ENCODE peak calls at places on chromosomes 6 and 20, in ten cellular contexts. F is CD4-positive, alpha-beta T cell; H is sigmoid colon; P is osteocyte; N is neural crest cell; K is heart right ventricle; J is foreskin fibroblast; D is psoas muscle; U is AG04450; M is thyroid gland. V is an unnamed sample.

GRCh38 chr6:100453701-100454521 is 10.8 kb downstream of the SIM1 start:
- DNase-seq in M (no peak), P (no peak), N (no peak), J (peak), U (no peak), D (peak), H (no peak), K (no peak), F (no peak), V (no peak)

GRCh38 chr6:13733178-13733851 is 21.7 kb upstream of the RANBP9 start:
- DNase-seq in J (peak), K (peak), U (peak), F (no peak), N (no peak), M (peak), H (peak), P (no peak), D (peak), V (peak)

GRCh38 chr6:31765559-31765909 is 3.1 kb downstream of the SAPCD1 start:
- DNase-seq in J (no peak), H (no peak), U (no peak), F (no peak), N (no peak), P (no peak), K (no peak), M (no peak), D (no peak), V (no peak)

GRCh38 chr6:166760288-166760687 is 133.2 kb upstream of the RPS6KA2 start:
- DNase-seq in P (no peak), D (no peak), F (peak), H (no peak), K (no peak), J (no peak), N (no peak), M (no peak), U (no peak), V (no peak)

GRCh38 chr6:125014157-125014957 is 52.1 kb downstream of the RNF217 start:
- DNase-seq in J (peak), K (no peak), P (no peak), F (no peak), N (no peak), M (no peak), U (peak), H (no peak), D (no peak), V (no peak)

GRCh38 chr6:35796236-35796635 is 887 bp downstream of the CLPS start:
- DNase-seq in U (no peak), P (no peak), M (no peak), N (no peak), J (no peak), K (no peak), F (no peak), H (no peak), D (no peak), V (no peak)

GRCh38 chr6:143545165-143545564 is 33.6 kb upstream of the FUCA2 start:
- DNase-seq in F (no peak), J (no peak), K (no peak), N (no peak), D (no peak), H (no peak), U (no peak), M (no peak), P (no peak), V (no peak)

GRCh38 chr6:112024464-112024863 is 29.4 kb upstream of the CCN6 start:
- DNase-seq in N (no peak), K (no peak), M (no peak), J (no peak), D (no peak), U (no peak), P (no peak), H (no peak), F (no peak), V (no peak)

GRCh38 chr20:46568570-46569129 is 18.2 kb upstream of the OCSTAMP start:
- DNase-seq in F (no peak), N (no peak), J (peak), D (peak), K (peak), U (no peak), M (peak), P (no peak), H (peak), V (peak)

GRCh38 chr6:82372656-82373055 is 9.0 kb downstream of the TPBG start:
- DNase-seq in U (no peak), P (no peak), N (no peak), D (no peak), F (no peak), K (no peak), J (peak), M (no peak), H (no peak), V (no peak)

GRCh38 chr6:22364314-22364713 is 67.5 kb upstream of the PRL start:
- DNase-seq in H (no peak), K (no peak), F (no peak), M (no peak), U (no peak), D (no peak), J (no peak), N (no peak), P (no peak), V (no peak)

GRCh38 chr6:143482593-143482992 is 28.9 kb downstream of the FUCA2 start:
- DNase-seq in N (no peak), P (no peak), D (no peak), H (no peak), K (no peak), F (no peak), M (no peak), J (peak), U (no peak), V (no peak)

GRCh38 chr6:35896228-35896627 is 24.7 kb downstream of the SRPK1 start:
- DNase-seq in U (no peak), F (no peak), N (no peak), M (no peak), K (no peak), J (no peak), D (no peak), H (no peak), P (no peak), V (no peak)

GRCh38 chr20:31595654-31596411 is 9.3 kb upstream of the ID1 start:
- DNase-seq in U (peak), K (peak), H (peak), M (peak), N (peak), D (peak), F (no peak), J (peak), P (peak), V (no peak)

GRCh38 chr6:134267917-134268361 is 50.0 kb downstream of the SGK1 start:
- DNase-seq in H (no peak), D (no peak), F (no peak), U (no peak), J (no peak), N (peak), P (no peak), M (peak), K (peak), V (no peak)

GRCh38 chr6:27296106-27296783 is 15.8 kb downstream of the POM121L2 start:
- DNase-seq in H (no peak), D (no peak), P (no peak), U (no peak), F (no peak), M (no peak), N (no peak), K (no peak), J (peak), V (no peak)

GRCh38 chr20:55580475-55580874 is 424.8 kb downstream of the CBLN4 start:
- DNase-seq in J (no peak), N (no peak), U (no peak), D (no peak), K (no peak), F (no peak), M (no peak), H (no peak), P (no peak), V (no peak)

GRCh38 chr6:90328004-90328403 is 31.4 kb upstream of the BACH2 start:
- DNase-seq in K (no peak), J (peak), D (no peak), N (no peak), M (no peak), U (no peak), H (no peak), F (no peak), P (no peak), V (no peak)

GRCh38 chr6:353642-354614 is 37.6 kb upstream of the IRF4 start:
- DNase-seq in D (no peak), J (no peak), U (no peak), K (no peak), P (no peak), H (peak), M (no peak), F (no peak), N (no peak), V (no peak)

GRCh38 chr6:355809-356208 is 35.7 kb upstream of the IRF4 start:
- DNase-seq in N (no peak), J (peak), M (no peak), H (no peak), P (no peak), D (no peak), F (no peak), K (no peak), U (no peak), V (no peak)

GRCh38 chr6:354631-355280 is 36.8 kb upstream of the IRF4 start:
- DNase-seq in F (no peak), M (no peak), N (no peak), K (no peak), H (peak), J (no peak), P (no peak), U (no peak), D (no peak), V (no peak)

GRCh38 chr6:356828-357251 is 34.7 kb upstream of the IRF4 start:
- DNase-seq in N (no peak), D (no peak), M (no peak), H (peak), J (no peak), U (no peak), P (no peak), K (no peak), F (no peak), V (no peak)

GRCh38 chr6:355373-355772 is 36.2 kb upstream of the IRF4 start:
- DNase-seq in H (no peak), D (no peak), M (no peak), J (no peak), F (no peak), N (no peak), P (no peak), K (no peak), U (no peak), V (no peak)
- TF ChIP-seq CTCF in H (no peak), D (no peak), M (no peak), J (no peak), F (no peak), N (no peak), P (no peak), K (no peak), U (no peak), V (no peak)

GRCh38 chr6:169175360-169175887 is 78.2 kb downstream of the THBS2 start:
- DNase-seq in N (no peak), D (no peak), F (no peak), M (no peak), P (peak), H (no peak), K (no peak), J (no peak), U (no peak), V (no peak)

GRCh38 chr6:169173532-169174268 is 79.9 kb downstream of the THBS2 start:
- DNase-seq in U (no peak), M (no peak), D (no peak), K (no peak), P (peak), H (no peak), F (no peak), J (no peak), N (no peak), V (no peak)

GRCh38 chr6:169174516-169175359 is 78.9 kb downstream of the THBS2 start:
- DNase-seq in N (no peak), K (no peak), P (peak), H (no peak), F (no peak), J (no peak), D (no peak), U (no peak), M (no peak), V (no peak)

GRCh38 chr6:169176361-169176991 is 77.2 kb downstream of the THBS2 start:
- DNase-seq in D (no peak), M (no peak), J (no peak), F (no peak), P (peak), N (no peak), U (no peak), K (no peak), H (no peak), V (no peak)

GRCh38 chr6:169177516-169178196 is 76.0 kb downstream of the THBS2 start:
- DNase-seq in H (no peak), F (no peak), K (no peak), J (peak), D (no peak), P (no peak), M (no peak), N (no peak), U (no peak), V (no peak)
- TF ChIP-seq CTCF in H (no peak), F (no peak), K (no peak), J (peak), D (no peak), P (peak), M (no peak), N (no peak), U (peak), V (no peak)

GRCh38 chr6:160261120-160261450 is 2.5 kb upstream of the SLC22A2 start:
- DNase-seq in K (no peak), J (no peak), H (no peak), F (no peak), P (no peak), M (no peak), N (no peak), D (no peak), U (no peak), V (no peak)

GRCh38 chr6:160264213-160264612 is 5.6 kb upstream of the SLC22A2 start:
- DNase-seq in M (no peak), N (no peak), F (no peak), P (no peak), J (no peak), D (no peak), K (no peak), U (no peak), H (no peak), V (no peak)

GRCh38 chr6:160260283-160261119 is 1.9 kb upstream of the SLC22A2 start:
- DNase-seq in K (no peak), U (no peak), J (no peak), N (no peak), H (no peak), D (no peak), P (no peak), M (no peak), F (no peak), V (no peak)

GRCh38 chr6:160263214-160263939 is 4.8 kb upstream of the SLC22A2 start:
- DNase-seq in F (no peak), P (no peak), M (no peak), H (no peak), D (no peak), U (no peak), K (no peak), N (no peak), J (no peak), V (no peak)

DNA sequence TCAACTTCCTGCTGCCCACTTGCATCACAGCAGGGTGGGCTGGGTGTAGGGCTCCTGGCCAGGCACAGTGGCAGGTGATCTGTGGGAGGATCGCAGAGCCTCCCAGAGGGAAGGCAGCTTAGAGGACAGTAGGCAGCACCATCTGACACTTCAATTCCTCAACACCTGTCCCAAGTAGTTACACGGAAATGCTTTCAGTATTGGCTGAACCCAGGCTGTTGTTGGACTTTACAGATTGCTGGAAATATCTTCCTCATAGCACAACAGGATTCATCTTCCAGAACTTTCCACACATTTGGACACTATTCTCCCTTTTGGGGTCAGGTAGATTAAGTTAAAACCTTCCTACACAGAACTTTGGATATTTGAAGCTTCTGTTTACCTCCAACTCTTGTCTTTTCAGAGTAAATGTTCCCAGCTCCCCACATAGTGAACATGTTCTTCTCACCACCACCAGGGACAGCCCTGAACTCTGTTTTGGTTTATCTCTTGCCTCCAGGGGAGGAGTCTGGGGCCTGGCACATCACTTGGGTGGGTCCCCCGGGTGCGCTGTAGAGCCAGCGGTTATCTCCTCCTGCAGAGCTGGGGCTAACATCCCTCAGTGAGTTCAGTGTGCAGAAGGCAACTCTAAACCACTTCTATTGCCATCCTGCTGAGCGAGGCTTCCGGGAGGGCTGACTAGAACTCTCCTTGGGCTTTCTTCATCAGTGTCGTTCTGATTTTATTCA is 3.5 kb upstream of the SLC22A2 start:
- DNase-seq in U (no peak), N (no peak), J (no peak), P (no peak), F (no peak), K (no peak), D (no peak), M (no peak), H (no peak), V (no peak)
- TF ChIP-seq CTCF in U (no peak), N (peak), J (no peak), P (no peak), F (no peak), K (no peak), D (no peak), M (no peak), H (no peak), V (no peak)

GRCh38 chr6:157314705-157315321 is 8.5 kb downstream of the TMEM242 start:
- DNase-seq in U (peak), N (no peak), M (no peak), K (no peak), J (peak), D (no peak), P (no peak), H (no peak), F (no peak), V (no peak)
- TF ChIP-seq CTCF in U (peak), N (peak), M (peak), K (peak), J (peak), D (peak), P (peak), H (peak), F (peak), V (peak)

GRCh38 chr20:50283922-50284810 is 93.5 kb downstream of the CEBPB start:
- DNase-seq in P (no peak), K (no peak), F (no peak), M (peak), J (peak), D (peak), N (no peak), U (no peak), H (peak), V (no peak)
- TF ChIP-seq CTCF in P (no peak), K (no peak), F (no peak), M (no peak), J (no peak), D (no peak), N (no peak), U (no peak), H (no peak), V (no peak)

V was measured in mesothelial cell of epicardium.